ENCODE peak calls at places on chromosomes 16 and 17, in eight cellular contexts. V, O, Q, F, H, I, C and U are unnamed samples.

GRCh38 chr16:12158428-12158827 is 181.9 kb downstream of the SNX29 start:
- DNase-seq in V (no peak), O (no peak), Q (peak; percentile 83), F (no peak), H (no peak), I (no peak), C (no peak), U (no peak)

GRCh38 chr16:71345031-71345430 is 13.5 kb upstream of the CALB2 start:
- DNase-seq in V (no peak), O (no peak), Q (no peak), F (no peak), H (no peak), I (peak; percentile 52), C (no peak), U (no peak)

GRCh38 chr16:66406534-66407368 is 20.3 kb upstream of the BEAN1 start:
- DNase-seq in V (peak; percentile 92), O (peak; percentile 77), Q (peak; percentile 58), F (peak; percentile 91), H (peak; percentile 69), I (peak; percentile 92), C (peak; percentile 79), U (peak; percentile 88)

GRCh38 chr16:79316004-79316458 is 284.5 kb downstream of the MAF start:
- DNase-seq in V (peak; percentile 92), O (peak; percentile 48), Q (no peak), F (no peak), H (no peak), I (no peak), C (peak; percentile 32), U (no peak)

GRCh38 chr16:4034963-4035362 is 81.3 kb downstream of the ADCY9 start:
- DNase-seq in V (no peak), O (no peak), Q (no peak), F (no peak), H (no peak), I (no peak), C (no peak), U (no peak)

GRCh38 chr17:64309710-64310109 is 46.6 kb upstream of the TEX2 start:
- DNase-seq in V (no peak), O (no peak), Q (no peak), F (no peak), H (no peak), I (no peak), C (no peak), U (no peak)

GRCh38 chr17:44599298-44600175 is 42.3 kb downstream of the FZD2 start:
- DNase-seq in V (no peak), O (no peak), Q (peak; percentile 93), F (no peak), H (no peak), I (peak; percentile 71), C (no peak), U (no peak)

GRCh38 chr16:50547944-50548658 is at the start of gene NKD1:
- DNase-seq in V (peak; percentile 80), O (peak; percentile 69), Q (peak; percentile 37), F (peak; percentile 71), H (no peak), I (peak; percentile 98), C (peak; percentile 53), U (peak; percentile 96)

GRCh38 chr16:2043296-2043979 is 4.2 kb downstream of the NTHL1 start:
- DNase-seq in V (no peak), O (no peak), Q (no peak), F (no peak), H (no peak), I (no peak), C (no peak), U (no peak)

GRCh38 chr17:80068301-80069160 is 32.1 kb downstream of the CCDC40 start:
- DNase-seq in V (no peak), O (no peak), Q (peak; percentile 88), F (no peak), H (no peak), I (no peak), C (no peak), U (no peak)

GRCh38 chr16:3007957-3008748 is 4.6 kb upstream of the CLDN9 start:
- DNase-seq in V (peak; percentile 29), O (no peak), Q (no peak), F (no peak), H (no peak), I (peak; percentile 92), C (peak; percentile 28), U (no peak)

GRCh38 chr17:1647802-1648581 is 1.7 kb downstream of the RILP start:
- DNase-seq in V (no peak), O (no peak), Q (no peak), F (no peak), H (no peak), I (peak; percentile 84), C (no peak), U (no peak)

GRCh38 chr17:29613371-29613837 is 9.3 kb downstream of the CORO6 start:
- DNase-seq in V (peak; percentile 97), O (peak; percentile 89), Q (peak; percentile 89), F (peak; percentile 95), H (no peak), I (peak; percentile 97), C (peak; percentile 89), U (peak; percentile 86)

GRCh38 chr16:23408242-23409201 is 44.5 kb downstream of the COG7 start:
- DNase-seq in V (no peak), O (no peak), Q (peak; percentile 28), F (no peak), H (no peak), I (peak; percentile 69), C (no peak), U (peak; percentile 51)

GRCh38 chr16:17350212-17350611 is 120.5 kb downstream of the XYLT1 start:
- DNase-seq in V (no peak), O (no peak), Q (no peak), F (no peak), H (no peak), I (no peak), C (no peak), U (no peak)

GRCh38 chr17:82752371-82753200 is 721 bp downstream of the TBCD start:
- DNase-seq in V (no peak), O (no peak), Q (peak; percentile 21), F (no peak), H (no peak), I (peak; percentile 76), C (no peak), U (no peak)

GRCh38 chr17:7850118-7850504 is 4.8 kb upstream of the TMEM88 start:
- DNase-seq in V (no peak), O (no peak), Q (no peak), F (no peak), H (no peak), I (no peak), C (no peak), U (no peak)

GRCh38 chr16:10197003-10197402 is 14.8 kb upstream of the GRIN2A start:
- DNase-seq in V (no peak), O (no peak), Q (no peak), F (no peak), H (no peak), I (no peak), C (no peak), U (no peak)

GRCh38 chr16:1188781-1189189 is 35.9 kb downstream of the CACNA1H start:
- DNase-seq in V (peak; percentile 54), O (peak; percentile 19), Q (peak; percentile 31), F (peak; percentile 49), H (no peak), I (no peak), C (peak; percentile 13), U (peak; percentile 64)

GRCh38 chr17:81390436-81391214 is 4.6 kb upstream of the BAHCC1 start:
- DNase-seq in V (no peak), O (no peak), Q (no peak), F (no peak), H (no peak), I (peak; percentile 80), C (no peak), U (no peak)

GRCh38 chr16:20191566-20191965 is 117.9 kb upstream of the GPR139 start:
- DNase-seq in V (no peak), O (no peak), Q (peak; percentile 11), F (no peak), H (no peak), I (no peak), C (no peak), U (no peak)

GRCh38 chr17:76270127-76270592 is 5.0 kb downstream of the UBALD2 start:
- DNase-seq in V (peak; percentile 40), O (no peak), Q (no peak), F (no peak), H (no peak), I (peak; percentile 71), C (peak; percentile 25), U (no peak)